ENCODE peak calls at places on chromosomes 16 and 17, in six cellular contexts. C is NCI-H2171 treated with DMSO at 0.1 percent for 48 hours, F is ovary, Y is posterior cingulate gyrus, Z is kidney epithelial cell, V is NCI-H524. B is an unnamed sample.

GRCh38 chr17:82939213-82940030 is 99.6 kb upstream of the ZNF750 start:
- DNase-seq in C (no peak), F (peak; percentile 14), Y (no peak), Z (no peak), V (no peak), B (no peak)

GRCh38 chr16:58236231-58236690 is 38.4 kb upstream of the CSNK2A2 start:
- DNase-seq in C (peak; percentile 82), F (peak; percentile 46), Y (peak; percentile 70), Z (no peak), V (peak; percentile 80), B (peak; percentile 78)

GRCh38 chr16:80627108-80627507 is 86.3 kb downstream of the DYNLRB2 start:
- DNase-seq in C (no peak), F (no peak), Y (no peak), Z (no peak), V (no peak), B (no peak)

GRCh38 chr17:79942591-79943353 is 92.9 kb downstream of the TBC1D16 start:
- DNase-seq in C (no peak), F (peak; percentile 81), Y (no peak), Z (no peak), V (no peak), B (no peak)

GRCh38 chr17:80169784-80170500 is at the start of gene CARD14:
- DNase-seq in C (no peak), F (no peak), Y (no peak), Z (no peak), V (no peak), B (no peak)

GRCh38 chr16:3968556-3968955 is 88.0 kb upstream of the CREBBP start:
- DNase-seq in C (no peak), F (no peak), Y (no peak), Z (no peak), V (no peak), B (no peak)

GRCh38 chr17:49748791-49749190 is 15.1 kb downstream of the FAM117A start:
- DNase-seq in C (no peak), F (no peak), Y (no peak), Z (peak; percentile 42), V (no peak), B (no peak)

GRCh38 chr16:24906199-24906808 is 60.5 kb downstream of the SLC5A11 start:
- DNase-seq in C (no peak), F (no peak), Y (no peak), Z (no peak), V (no peak), B (no peak)

GRCh38 chr16:25235991-25236390 is 19.2 kb downstream of the AQP8 start:
- DNase-seq in C (no peak), F (no peak), Y (no peak), Z (no peak), V (no peak), B (no peak)

GRCh38 chr16:14955546-14956231 is 18.4 kb downstream of the NPIPA1 start:
- DNase-seq in C (no peak), F (peak; percentile 51), Y (no peak), Z (no peak), V (no peak), B (no peak)

GRCh38 chr16:84881702-84882521 is 62.1 kb downstream of the CRISPLD2 start:
- DNase-seq in C (no peak), F (no peak), Y (no peak), Z (peak; percentile 66), V (no peak), B (no peak)

GRCh38 chr17:55964191-55964590 is 189.1 kb upstream of the ANKFN1 start:
- DNase-seq in C (no peak), F (no peak), Y (no peak), Z (no peak), V (no peak), B (no peak)

GRCh38 chr17:49676276-49676868 is 1.5 kb downstream of the SPOP start:
- DNase-seq in C (no peak), F (no peak), Y (no peak), Z (no peak), V (no peak), B (no peak)

GRCh38 chr17:42248351-42249179 is 27.6 kb downstream of the STAT5B start:
- DNase-seq in C (peak; percentile 96), F (peak; percentile 74), Y (peak; percentile 47), Z (no peak), V (peak; percentile 96), B (peak; percentile 83)

GRCh38 chr17:82113941-82114340 is 15.9 kb upstream of the FASN start:
- DNase-seq in C (no peak), F (no peak), Y (no peak), Z (no peak), V (no peak), B (no peak)

B was measured in D341Med.